ENCODE peak calls at places on chromosomes 16 and 17, in four cellular contexts. L is neural progenitor cell, G is MM.1S, S is left ventricle myocardium inferior. Y is an unnamed sample.
A peak's percentile ranks its signal among the peaks of the same experiment; 100 is the strongest.

GRCh38 chr17:48555183-48555615 is 10.3 kb upstream of the HOXB2 start:
- DNase-seq in S (no peak), L (no peak), G (no peak), Y (no peak)

GRCh38 chr17:10666921-10667320 is 9.8 kb upstream of the MYH3 start:
- DNase-seq in G (no peak), L (no peak), S (no peak), Y (no peak)

GRCh38 chr17:79965806-79966205 is 69.9 kb downstream of the TBC1D16 start:
- DNase-seq in L (no peak), S (peak; percentile 7), G (no peak), Y (no peak)

GRCh38 chr17:18040287-18040858 is 1.2 kb downstream of the GID4 start:
- DNase-seq in G (no peak), S (no peak), L (peak; percentile 43), Y (no peak)

GRCh38 chr17:63950940-63951907 is 19.1 kb upstream of the CD79B start:
- DNase-seq in L (no peak), G (peak; percentile 74), S (no peak), Y (no peak)

GRCh38 chr17:7561028-7561575 is 617 bp upstream of the SENP3 start:
- DNase-seq in L (peak; percentile 95), G (peak; percentile 89), S (peak; percentile 91), Y (peak; percentile 65)

GRCh38 chr17:57246257-57246656 is 10.1 kb upstream of the MSI2 start:
- DNase-seq in G (no peak), S (no peak), L (no peak), Y (no peak)

GRCh38 chr16:9898555-9898954 is 283.7 kb downstream of the GRIN2A start:
- DNase-seq in G (no peak), L (no peak), S (no peak), Y (no peak)

GRCh38 chr16:66342294-66342900 is 24.1 kb upstream of the CDH5 start:
- DNase-seq in G (no peak), L (peak; percentile 79), S (no peak), Y (no peak)

GRCh38 chr17:1787301-1787902 is 25.5 kb downstream of the SERPINF1 start:
- DNase-seq in S (peak; percentile 46), L (no peak), G (no peak), Y (no peak)

GRCh38 chr17:30600830-30601494 is 123.8 kb downstream of the GOSR1 start:
- DNase-seq in L (peak; percentile 58), G (peak; percentile 18), S (no peak), Y (peak; percentile 1)

GRCh38 chr16:70250748-70251650 is 741 bp downstream of the EXOSC6 start:
- DNase-seq in L (peak; percentile 76), G (peak; percentile 36), S (no peak), Y (peak; percentile 16)

GRCh38 chr16:18784917-18785623 is 5.1 kb downstream of the RPS15A start:
- DNase-seq in S (no peak), L (no peak), G (no peak), Y (no peak)

GRCh38 chr17:78146881-78147280 is 696 bp downstream of the C17orf99 start:
- DNase-seq in G (no peak), L (no peak), S (no peak), Y (no peak)

GRCh38 chr17:77865716-77866115 is 92.8 kb upstream of the TNRC6C start:
- DNase-seq in S (no peak), L (no peak), G (no peak), Y (no peak)

GRCh38 chr17:57455063-57455914 is 199.0 kb downstream of the MSI2 start:
- DNase-seq in G (no peak), L (no peak), S (no peak), Y (no peak)

GRCh38 chr17:61361084-61361483 is 38.6 kb upstream of the TBX2 start:
- DNase-seq in S (no peak), L (no peak), G (no peak), Y (no peak)

GRCh38 chr17:63702223-63702577 is 2.3 kb upstream of the LIMD2 start:
- DNase-seq in G (no peak), L (no peak), S (no peak), Y (peak; percentile 54)

GRCh38 chr16:86396918-86397317 is 113.4 kb upstream of the FOXF1 start:
- DNase-seq in L (no peak), G (no peak), S (no peak), Y (no peak)

GRCh38 chr17:66373944-66374817 is 71.8 kb downstream of the PRKCA start:
- DNase-seq in G (no peak), S (peak; percentile 21), L (peak; percentile 56), Y (peak; percentile 42)

GRCh38 chr16:2008009-2008526 is 1.6 kb downstream of the ZNF598 start:
- DNase-seq in L (no peak), G (no peak), S (peak; percentile 19), Y (no peak)

GRCh38 chr17:28615260-28615940 is 1.4 kb upstream of the RSKR start:
- DNase-seq in S (no peak), G (no peak), L (no peak), Y (no peak)

GRCh38 chr16:67967956-67968439 is 439 bp downstream of the SLC12A4 start:
- DNase-seq in S (peak; percentile 64), L (peak; percentile 65), G (peak; percentile 41), Y (no peak)

GRCh38 chr16:22195695-22196558 is 10.2 kb upstream of the EEF2K start:
- DNase-seq in S (peak; percentile 89), G (peak; percentile 90), L (peak; percentile 89), Y (peak; percentile 88)

GRCh38 chr16:82936941-82937551 is 310.3 kb downstream of the CDH13 start:
- DNase-seq in S (no peak), L (no peak), G (no peak), Y (no peak)

GRCh38 chr16:87780385-87780989 is 14.7 kb upstream of the KLHDC4 start:
- DNase-seq in G (peak; percentile 47), S (peak; percentile 30), L (no peak), Y (peak; percentile 27)

GRCh38 chr17:61551255-61551742 is 39.7 kb downstream of the NACA2 start:
- DNase-seq in S (no peak), L (peak; percentile 31), G (peak; percentile 30), Y (no peak)

GRCh38 chr16:21565816-21566669 is 33.3 kb upstream of the METTL9 start:
- DNase-seq in S (no peak), L (no peak), G (peak; percentile 42), Y (no peak)

GRCh38 chr17:11991461-11991860 is 5.8 kb downstream of the ZNF18 start:
- DNase-seq in L (no peak), G (no peak), S (no peak), Y (no peak)

GRCh38 chr17:76262732-76263344 is 2.3 kb upstream of the UBALD2 start:
- DNase-seq in L (no peak), G (peak; percentile 89), S (no peak), Y (no peak)

GRCh38 chr17:76261421-76262215 is 3.5 kb upstream of the UBALD2 start:
- DNase-seq in L (no peak), S (no peak), G (peak; percentile 78), Y (no peak)

GRCh38 chr17:76263896-76264295 is 1.3 kb upstream of the UBALD2 start:
- DNase-seq in L (no peak), S (no peak), G (no peak), Y (no peak)

GRCh38 chr17:76260669-76261068 is 4.5 kb upstream of the UBALD2 start:
- DNase-seq in L (no peak), G (no peak), S (no peak), Y (no peak)

DNA sequence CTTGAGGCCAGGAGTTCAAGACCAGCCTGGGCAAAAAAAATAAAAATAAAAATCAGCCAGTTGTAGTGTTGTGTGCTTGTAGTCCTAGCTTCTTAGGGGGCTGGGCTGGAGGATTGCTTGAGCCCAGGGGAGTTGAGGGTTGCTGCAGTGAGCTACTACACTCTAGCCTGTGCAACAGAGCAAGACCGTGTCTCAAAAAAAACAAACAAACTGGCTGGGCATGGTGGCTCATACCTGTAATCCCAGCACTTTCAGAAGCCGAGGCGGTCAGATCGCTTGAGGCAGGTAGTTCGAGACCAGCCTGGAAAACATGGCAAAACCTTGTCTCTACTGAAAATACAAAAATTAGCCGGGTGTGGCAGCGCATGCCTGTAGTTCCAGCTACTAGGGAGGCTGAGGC is 4.9 kb upstream of the UBALD2 start:
- DNase-seq in L (no peak), S (no peak), G (no peak), Y (no peak)
- H3K4me1 ChIP-seq in L (peaks cover 19% of the 10 kb centered on the region), S (peaks cover 31% of the 10 kb centered on the region), G (peaks cover 30% of the 10 kb centered on the region), Y (peaks cover 12% of the 10 kb centered on the region)

GRCh38 chr16:58230259-58230658 is 32.4 kb upstream of the CSNK2A2 start:
- DNase-seq in G (no peak), S (no peak), L (no peak), Y (no peak)

GRCh38 chr16:58226790-58227189 is 28.9 kb upstream of the CSNK2A2 start:
- DNase-seq in L (no peak), S (no peak), G (no peak), Y (no peak)

GRCh38 chr16:58222532-58223316 is 24.8 kb upstream of the CSNK2A2 start:
- DNase-seq in G (no peak), S (no peak), L (no peak), Y (no peak)

DNA sequence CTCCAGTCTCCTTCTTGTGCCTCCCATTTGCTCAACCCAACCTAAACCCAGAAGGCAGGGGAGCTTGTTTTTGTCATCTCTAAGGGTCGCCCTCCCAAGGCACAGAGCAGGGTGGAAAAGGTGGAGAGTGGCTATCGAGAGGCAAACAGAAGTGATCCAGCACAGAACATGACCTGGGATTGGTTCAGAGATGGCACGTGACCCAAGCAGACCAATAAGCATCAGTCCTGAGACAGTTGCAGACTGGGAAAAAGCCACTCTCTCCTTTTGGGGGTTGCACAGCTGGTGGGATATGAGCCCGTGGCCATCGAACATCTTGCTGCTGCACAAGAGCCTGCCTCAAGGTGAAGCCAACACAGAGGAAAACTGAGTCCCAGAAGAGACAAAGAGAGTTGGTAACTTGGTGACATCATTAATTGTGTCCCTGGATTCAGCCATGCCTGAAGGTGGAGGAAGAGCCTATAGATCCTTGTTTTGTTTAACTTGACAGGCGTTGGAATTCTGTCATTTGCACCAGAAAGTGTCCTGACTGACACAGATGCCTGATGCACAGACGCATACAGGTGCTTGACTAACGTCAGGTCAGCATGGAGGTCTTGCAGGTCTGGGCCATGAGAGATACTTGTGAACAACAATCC is 28.2 kb upstream of the CSNK2A2 start:
- DNase-seq in G (no peak), S (no peak), L (no peak), Y (no peak)
- H3K27ac ChIP-seq in G (no peak overlapping the region), S (no peak overlapping the region), L (no peak overlapping the region), Y (no peak overlapping the region)

DNA sequence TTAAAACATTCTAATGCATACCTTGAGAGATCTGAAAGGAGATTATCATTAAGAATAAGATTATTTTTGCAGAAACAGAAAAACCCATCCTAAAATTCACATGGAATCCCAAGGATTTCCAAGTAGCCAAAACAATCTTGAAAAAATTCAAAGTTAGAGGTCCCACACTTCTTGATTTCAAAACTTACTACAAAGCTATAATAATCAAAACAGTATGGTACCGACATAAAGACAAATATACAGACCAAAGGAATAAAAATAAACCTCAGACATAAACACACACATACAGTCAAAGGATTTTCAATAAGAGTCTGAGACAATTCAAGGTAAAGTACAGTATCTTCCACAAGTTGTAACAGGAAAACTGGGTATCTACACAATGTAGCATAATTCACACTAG is 16.2 kb downstream of the C16orf87 start:
- DNase-seq in S (no peak), L (no peak), G (no peak), Y (no peak)
- H3K36me3 ChIP-seq in S (no peaks in the 10 kb centered on the region), L (peaks cover 8% of the 10 kb centered on the region), G (no peaks in the 10 kb centered on the region), Y (no peaks in the 10 kb centered on the region)

GRCh38 chr17:45996282-45996937 is 2.6 kb upstream of the STH start:
- DNase-seq in S (no peak), G (no peak), L (no peak), Y (no peak)

GRCh38 chr17:45997624-45998023 is 1.4 kb upstream of the STH start:
- DNase-seq in L (no peak), G (no peak), S (no peak), Y (no peak)

GRCh38 chr17:45998987-45999899 is at the start of gene STH:
- DNase-seq in G (no peak), L (no peak), S (no peak), Y (no peak)

GRCh38 chr17:45995617-45996270 is 3.3 kb upstream of the STH start:
- DNase-seq in G (no peak), S (no peak), L (no peak), Y (no peak)

GRCh38 chr17:45997166-45997565 is 1.9 kb upstream of the STH start:
- DNase-seq in S (no peak), L (no peak), G (no peak), Y (no peak)
- H3K4me1 ChIP-seq in S (no peaks in the 10 kb centered on the region), L (peaks cover 16% of the 10 kb centered on the region), G (no peaks in the 10 kb centered on the region), Y (no peaks in the 10 kb centered on the region)

Y was measured in effector memory CD4-positive, alpha-beta T cell.